ENCODE peak calls at places on chromosomes 12 and 14, in four cellular contexts. T is stimulated activated CD4-positive, alpha-beta T cell treated with anti-CD3 and anti-CD28 coated beads, TNF-alpha, amount 100 ng/mL, for 4 hours; N is AG09309; Y is astrocyte of the cerebellum. L is an unnamed sample.

GRCh38 chr12:31570880-31571279 is 20.1 kb downstream of the DENND5B start:
- DNase-seq in T (no peak), N (no peak), Y (no peak), L (no peak)

GRCh38 chr12:77344651-77345050 is 279.3 kb upstream of the E2F7 start:
- DNase-seq in T (no peak), N (no peak), Y (no peak), L (no peak)

GRCh38 chr12:123983822-123984485 is 10.9 kb downstream of the ZNF664 start:
- DNase-seq in T (no peak), N (peak), Y (peak), L (peak)

GRCh38 chr12:43305065-43305464 is 246.9 kb downstream of the ADAMTS20 start:
- DNase-seq in T (no peak), N (no peak), Y (no peak), L (no peak)

GRCh38 chr12:96197503-96198272 is 3.5 kb downstream of the ELK3 start:
- DNase-seq in T (no peak), N (peak), Y (peak), L (no peak)

GRCh38 chr12:125312471-125312870 is 247.2 kb downstream of the AACS start:
- DNase-seq in T (no peak), N (no peak), Y (no peak), L (no peak)

GRCh38 chr14:60981626-60982455 is 796 bp downstream of the SLC38A6 start:
- DNase-seq in T (no peak), N (peak), Y (no peak), L (no peak)

GRCh38 chr14:39491134-39491541 is 58.9 kb upstream of the FBXO33 start:
- DNase-seq in T (no peak), N (peak), Y (peak), L (no peak)

GRCh38 chr12:57894577-57895292 is 46.6 kb upstream of the ATP23 start:
- DNase-seq in T (no peak), N (no peak), Y (no peak), L (no peak)

GRCh38 chr12:80156306-80156705 is 57.0 kb downstream of the OTOGL start:
- DNase-seq in T (no peak), N (no peak), Y (no peak), L (no peak)

GRCh38 chr14:83294941-83295340 is 1761.3 kb upstream of the SEL1L start:
- DNase-seq in T (no peak), N (no peak), Y (peak), L (no peak)

GRCh38 chr14:105974902-105975301 is 448.5 kb downstream of the TMEM121 start:
- DNase-seq in T (peak), N (no peak), Y (no peak), L (peak)

L was measured in T-helper 9 cell.